ENCODE peak calls at places on chromosome 10, in ten cellular contexts. One of them, this sample, is unnamed.

GRCh38 chr10:101834341-101834740 is 9.3 kb downstream of the KCNIP2 start:
- DNase-seq in foreskin fibroblast: no peak
- DNase-seq in H7: peak; percentile 25
- DNase-seq in A549: no peak
- DNase-seq in body of pancreas: no peak
- DNase-seq in GM23248: no peak
- DNase-seq in HCT116: no peak
- DNase-seq in bronchial epithelial cell: no peak
- DNase-seq in right lobe of liver: no peak
- DNase-seq in BJ: no peak
- DNase-seq in this sample: no peak

GRCh38 chr10:84256510-84257342 is 11.9 kb downstream of the RGR start:
- DNase-seq in foreskin fibroblast: peak; percentile 52
- DNase-seq in H7: peak; percentile 90
- DNase-seq in A549: peak; percentile 44
- DNase-seq in body of pancreas: peak; percentile 63
- DNase-seq in GM23248: peak; percentile 69
- DNase-seq in HCT116: peak; percentile 46
- DNase-seq in bronchial epithelial cell: peak; percentile 26
- DNase-seq in right lobe of liver: no peak
- DNase-seq in BJ: no peak
- DNase-seq in this sample: peak; percentile 41

GRCh38 chr10:93139059-93139658 is 65.5 kb downstream of the CYP26A1 start:
- DNase-seq in foreskin fibroblast: no peak
- DNase-seq in H7: no peak
- DNase-seq in A549: no peak
- DNase-seq in body of pancreas: no peak
- DNase-seq in GM23248: no peak
- DNase-seq in HCT116: no peak
- DNase-seq in bronchial epithelial cell: no peak
- DNase-seq in right lobe of liver: no peak
- DNase-seq in BJ: no peak
- DNase-seq in this sample: no peak

GRCh38 chr10:35420044-35420443 is 83.7 kb downstream of the CCNY start:
- DNase-seq in foreskin fibroblast: peak; percentile 63
- DNase-seq in H7: no peak
- DNase-seq in A549: peak; percentile 60
- DNase-seq in body of pancreas: no peak
- DNase-seq in GM23248: peak; percentile 81
- DNase-seq in HCT116: no peak
- DNase-seq in bronchial epithelial cell: peak; percentile 74
- DNase-seq in right lobe of liver: no peak
- DNase-seq in BJ: no peak
- DNase-seq in this sample: no peak

GRCh38 chr10:110446954-110447608 is 50.6 kb upstream of the DUSP5 start:
- DNase-seq in foreskin fibroblast: peak; percentile 94
- DNase-seq in H7: no peak
- DNase-seq in A549: no peak
- DNase-seq in body of pancreas: no peak
- DNase-seq in GM23248: peak; percentile 92
- DNase-seq in HCT116: no peak
- DNase-seq in bronchial epithelial cell: peak; percentile 96
- DNase-seq in right lobe of liver: peak; percentile 28
- DNase-seq in BJ: peak; percentile 49
- DNase-seq in this sample: no peak

GRCh38 chr10:33937987-33938386 is 603.5 kb upstream of the NRP1 start:
- DNase-seq in foreskin fibroblast: no peak
- DNase-seq in H7: no peak
- DNase-seq in A549: no peak
- DNase-seq in body of pancreas: no peak
- DNase-seq in GM23248: peak; percentile 12
- DNase-seq in HCT116: no peak
- DNase-seq in bronchial epithelial cell: no peak
- DNase-seq in right lobe of liver: no peak
- DNase-seq in BJ: no peak
- DNase-seq in this sample: no peak

GRCh38 chr10:17859492-17860156 is 50.5 kb downstream of the MRC1 start:
- DNase-seq in foreskin fibroblast: no peak
- DNase-seq in H7: no peak
- DNase-seq in A549: no peak
- DNase-seq in body of pancreas: no peak
- DNase-seq in GM23248: no peak
- DNase-seq in HCT116: no peak
- DNase-seq in bronchial epithelial cell: no peak
- DNase-seq in right lobe of liver: no peak
- DNase-seq in BJ: no peak
- DNase-seq in this sample: no peak

GRCh38 chr10:8453587-8453986 is 399.1 kb downstream of the GATA3 start:
- DNase-seq in foreskin fibroblast: no peak
- DNase-seq in H7: no peak
- DNase-seq in A549: no peak
- DNase-seq in body of pancreas: no peak
- DNase-seq in GM23248: peak; percentile 1
- DNase-seq in HCT116: no peak
- DNase-seq in bronchial epithelial cell: peak; percentile 56
- DNase-seq in right lobe of liver: no peak
- DNase-seq in BJ: no peak
- DNase-seq in this sample: no peak

GRCh38 chr10:79116801-79117723 is 48.3 kb downstream of the ZMIZ1 start:
- DNase-seq in foreskin fibroblast: peak; percentile 54
- DNase-seq in H7: no peak
- DNase-seq in A549: no peak
- DNase-seq in body of pancreas: peak; percentile 91
- DNase-seq in GM23248: peak; percentile 70
- DNase-seq in HCT116: no peak
- DNase-seq in bronchial epithelial cell: no peak
- DNase-seq in right lobe of liver: no peak
- DNase-seq in BJ: no peak
- DNase-seq in this sample: no peak

GRCh38 chr10:43230101-43230908 is 36.6 kb downstream of the RASGEF1A start:
- DNase-seq in foreskin fibroblast: no peak
- DNase-seq in H7: peak; percentile 86
- DNase-seq in A549: no peak
- DNase-seq in body of pancreas: peak; percentile 4
- DNase-seq in GM23248: no peak
- DNase-seq in HCT116: no peak
- DNase-seq in bronchial epithelial cell: no peak
- DNase-seq in right lobe of liver: peak; percentile 33
- DNase-seq in BJ: no peak
- DNase-seq in this sample: peak; percentile 22

GRCh38 chr10:33143160-33143728 is 185.2 kb upstream of the ITGB1 start:
- DNase-seq in foreskin fibroblast: peak; percentile 92
- DNase-seq in H7: no peak
- DNase-seq in A549: peak; percentile 48
- DNase-seq in body of pancreas: no peak
- DNase-seq in GM23248: peak; percentile 95
- DNase-seq in HCT116: no peak
- DNase-seq in bronchial epithelial cell: peak; percentile 91
- DNase-seq in right lobe of liver: no peak
- DNase-seq in BJ: no peak
- DNase-seq in this sample: no peak

GRCh38 chr10:130804281-130804680 is 507.2 kb downstream of the TCERG1L start:
- DNase-seq in foreskin fibroblast: no peak
- DNase-seq in H7: peak; percentile 8
- DNase-seq in A549: no peak
- DNase-seq in body of pancreas: no peak
- DNase-seq in GM23248: no peak
- DNase-seq in HCT116: no peak
- DNase-seq in bronchial epithelial cell: no peak
- DNase-seq in right lobe of liver: peak; percentile 16
- DNase-seq in BJ: no peak
- DNase-seq in this sample: no peak

DNA sequence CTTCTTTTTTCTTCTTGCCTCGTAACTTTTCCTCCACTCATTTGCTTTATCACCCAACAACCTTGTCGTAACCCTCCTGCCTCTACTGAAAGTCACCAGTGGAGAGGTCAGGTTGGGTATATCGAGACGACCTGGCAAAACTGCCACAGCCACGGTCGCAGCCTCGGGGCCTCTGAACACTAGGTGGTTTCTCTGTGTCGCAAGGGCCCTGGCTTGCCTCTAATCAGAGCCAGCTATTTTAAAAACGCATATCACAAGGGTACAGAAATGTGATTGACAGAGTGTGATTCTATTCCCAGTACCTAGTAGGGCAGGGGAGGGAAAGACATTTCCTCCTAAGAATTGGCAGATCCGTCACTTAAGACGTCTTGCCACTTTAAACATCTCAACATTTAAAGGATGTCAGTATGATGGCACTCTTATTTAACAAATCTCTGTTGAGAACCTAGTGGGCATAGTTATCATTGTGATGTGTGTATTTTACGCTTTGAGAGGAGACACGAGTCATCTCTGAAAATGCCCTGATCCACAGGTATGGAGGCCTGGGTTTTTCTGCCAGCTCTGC is 197.5 kb downstream of the ARHGAP21 start:
- DNase-seq in foreskin fibroblast: no peak
- DNase-seq in H7: no peak
- DNase-seq in A549: no peak
- DNase-seq in body of pancreas: no peak
- DNase-seq in GM23248: no peak
- DNase-seq in HCT116: no peak
- DNase-seq in bronchial epithelial cell: no peak
- DNase-seq in right lobe of liver: no peak
- DNase-seq in BJ: no peak
- DNase-seq in this sample: no peak
- H3K4me3 ChIP-seq in foreskin fibroblast: no peak overlapping the region
- H3K4me3 ChIP-seq in H7: no peak overlapping the region
- H3K4me3 ChIP-seq in A549: no peak overlapping the region
- H3K4me3 ChIP-seq in body of pancreas: no peak overlapping the region
- H3K4me3 ChIP-seq in GM23248: no peak overlapping the region
- H3K4me3 ChIP-seq in HCT116: no peak overlapping the region
- H3K4me3 ChIP-seq in bronchial epithelial cell: no peak overlapping the region
- H3K4me3 ChIP-seq in right lobe of liver: no peak overlapping the region
- H3K4me3 ChIP-seq in BJ: no peak overlapping the region
- H3K4me3 ChIP-seq in this sample: no peak overlapping the region

DNA sequence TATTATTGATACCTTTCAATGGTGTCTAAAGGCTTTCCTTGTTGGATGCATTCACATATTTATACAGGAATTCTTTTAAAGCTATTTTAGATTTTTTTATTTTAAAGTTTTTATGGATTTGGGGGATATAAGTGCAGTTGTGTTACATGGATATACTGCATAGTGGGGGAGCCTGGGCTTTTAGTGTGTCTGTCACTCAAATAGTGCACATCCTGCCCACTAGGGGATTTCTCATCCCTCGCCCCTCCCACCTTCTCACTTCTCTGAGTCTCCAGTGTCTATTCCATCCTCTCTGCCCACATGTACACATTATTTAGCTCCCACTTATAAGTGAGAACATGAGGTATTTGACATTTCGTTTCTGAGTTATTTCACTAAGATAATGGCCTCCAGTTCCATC is 154.0 kb upstream of the MKI67 start:
- DNase-seq in foreskin fibroblast: no peak
- DNase-seq in H7: no peak
- DNase-seq in A549: no peak
- DNase-seq in body of pancreas: no peak
- DNase-seq in GM23248: no peak
- DNase-seq in HCT116: no peak
- DNase-seq in bronchial epithelial cell: no peak
- DNase-seq in right lobe of liver: no peak
- DNase-seq in BJ: no peak
- DNase-seq in this sample: no peak
- H3K4me3 ChIP-seq in foreskin fibroblast: no peak overlapping the region
- H3K4me3 ChIP-seq in H7: no peak overlapping the region
- H3K4me3 ChIP-seq in A549: no peak overlapping the region
- H3K4me3 ChIP-seq in body of pancreas: no peak overlapping the region
- H3K4me3 ChIP-seq in GM23248: no peak overlapping the region
- H3K4me3 ChIP-seq in HCT116: no peak overlapping the region
- H3K4me3 ChIP-seq in bronchial epithelial cell: no peak overlapping the region
- H3K4me3 ChIP-seq in right lobe of liver: no peak overlapping the region
- H3K4me3 ChIP-seq in BJ: no peak overlapping the region
- H3K4me3 ChIP-seq in this sample: no peak overlapping the region

DNA sequence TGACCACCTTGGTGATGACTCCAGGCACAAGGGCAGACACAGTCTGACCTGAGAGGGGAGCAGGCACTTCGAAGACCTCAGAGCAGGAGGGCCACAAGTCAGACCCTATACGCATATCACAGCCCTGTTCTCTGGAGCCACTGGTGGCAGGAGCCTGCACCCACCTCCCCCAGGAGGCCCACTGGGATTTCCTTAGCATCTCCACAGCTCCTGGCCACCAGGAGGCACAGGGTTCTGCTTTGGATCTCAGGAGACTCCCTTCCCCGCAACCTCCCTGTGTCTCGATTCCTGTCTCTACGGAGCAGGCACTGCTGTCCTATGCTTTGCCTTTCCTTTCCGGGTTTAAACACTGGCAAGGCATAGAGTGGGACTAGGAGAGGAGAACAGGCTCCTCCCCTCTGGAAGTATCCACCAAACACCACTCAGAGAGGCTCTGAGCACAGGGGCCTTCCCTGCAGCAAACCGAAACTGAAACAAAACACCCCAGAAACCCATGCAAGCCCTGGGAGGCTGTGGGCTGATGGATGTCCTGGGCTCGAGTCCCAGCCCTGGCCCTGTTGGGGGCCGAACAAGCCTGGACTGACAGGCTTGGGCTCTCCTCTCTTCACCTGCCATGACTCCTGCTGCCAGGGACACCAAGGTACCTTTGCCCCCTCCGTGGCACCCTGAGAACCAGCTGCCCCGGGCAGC is 166.3 kb downstream of the NEURL1 start:
- DNase-seq in foreskin fibroblast: peak; percentile 93
- DNase-seq in H7: peak; percentile 85
- DNase-seq in A549: no peak
- DNase-seq in body of pancreas: peak; percentile 79
- DNase-seq in GM23248: peak; percentile 93
- DNase-seq in HCT116: no peak
- DNase-seq in bronchial epithelial cell: no peak
- DNase-seq in right lobe of liver: peak; percentile 89
- DNase-seq in BJ: peak; percentile 61
- DNase-seq in this sample: peak; percentile 67
- H3K4me3 ChIP-seq in foreskin fibroblast: peak overlapping the region; percentile 87
- H3K4me3 ChIP-seq in H7: no peak overlapping the region
- H3K4me3 ChIP-seq in A549: no peak overlapping the region
- H3K4me3 ChIP-seq in body of pancreas: peak overlapping the region; percentile 30
- H3K4me3 ChIP-seq in GM23248: peak overlapping the region; percentile 75
- H3K4me3 ChIP-seq in HCT116: no peak overlapping the region
- H3K4me3 ChIP-seq in bronchial epithelial cell: peak overlapping the region; percentile 13
- H3K4me3 ChIP-seq in right lobe of liver: peak overlapping the region; percentile 81
- H3K4me3 ChIP-seq in BJ: peak overlapping the region; percentile 81
- H3K4me3 ChIP-seq in this sample: no peak overlapping the region

DNA sequence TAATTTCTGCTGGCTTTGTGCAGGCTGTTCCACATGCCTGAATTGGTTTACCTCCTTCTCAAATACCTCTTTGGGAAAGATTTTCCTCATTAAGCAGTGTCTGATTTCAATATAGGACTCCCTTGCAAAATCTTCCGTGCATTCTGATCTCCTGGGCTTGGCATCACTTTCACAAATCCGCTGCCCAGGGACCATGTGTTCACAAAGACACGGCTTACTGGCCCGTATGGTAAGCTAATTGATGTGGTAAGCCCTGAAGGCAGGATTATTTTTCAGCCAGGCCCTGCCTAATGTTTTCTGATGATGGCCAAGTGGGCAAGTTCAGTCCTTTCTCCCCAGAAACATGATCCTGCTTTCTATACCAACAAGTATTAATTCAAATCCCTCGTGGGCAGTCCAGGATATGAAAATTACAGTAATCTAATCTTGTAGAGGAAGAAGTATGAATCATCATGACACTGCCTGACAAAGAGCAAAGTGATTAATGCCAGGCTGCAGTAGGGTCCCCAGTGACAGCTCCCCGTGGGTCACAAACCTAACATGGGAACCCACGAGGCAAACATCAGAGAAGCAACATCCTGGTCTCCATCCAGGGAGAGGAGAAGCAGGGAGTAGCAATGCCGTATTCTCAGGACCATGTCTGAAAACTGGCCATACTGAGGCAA is 11.6 kb upstream of the SVIL start:
- DNase-seq in foreskin fibroblast: peak; percentile 93
- DNase-seq in H7: no peak
- DNase-seq in A549: no peak
- DNase-seq in body of pancreas: no peak
- DNase-seq in GM23248: peak; percentile 78
- DNase-seq in HCT116: no peak
- DNase-seq in bronchial epithelial cell: peak; percentile 96
- DNase-seq in right lobe of liver: peak; percentile 32
- DNase-seq in BJ: no peak
- DNase-seq in this sample: no peak
- H3K4me3 ChIP-seq in foreskin fibroblast: no peak overlapping the region
- H3K4me3 ChIP-seq in H7: no peak overlapping the region
- H3K4me3 ChIP-seq in A549: no peak overlapping the region
- H3K4me3 ChIP-seq in body of pancreas: no peak overlapping the region
- H3K4me3 ChIP-seq in GM23248: peak overlapping the region; percentile 30
- H3K4me3 ChIP-seq in HCT116: peak overlapping the region; percentile 8
- H3K4me3 ChIP-seq in bronchial epithelial cell: no peak overlapping the region
- H3K4me3 ChIP-seq in right lobe of liver: no peak overlapping the region
- H3K4me3 ChIP-seq in BJ: no peak overlapping the region
- H3K4me3 ChIP-seq in this sample: no peak overlapping the region